ENCODE peak calls at places on chromosome X, in ten cellular contexts. S is D721Med; A is GM10248; Y is IMR-90; W is WTC11; N is AG04450; P is posterior cingulate gyrus; O is activated CD4-positive, alpha-beta T cell treated with anti-CD3 and anti-CD28 coated beads, Interleukin-2, amount 50 U/mL, for 24 hours; H is RPMI8226; B is cerebellar cortex. L is an unnamed sample.
A peak's percentile ranks its signal among the peaks of the same experiment; 100 is the strongest.

GRCh38 chrX:135463937-135464336 is 42.2 kb downstream of the SMIM10L2A start:
- DNase-seq in P (no peak), S (no peak), O (no peak), H (peak; percentile 15), A (no peak), Y (peak; percentile 6), N (no peak), W (no peak), B (peak; percentile 0), L (no peak)

GRCh38 chrX:45232139-45232538 is 31.5 kb upstream of the DIPK2B start:
- DNase-seq in Y (no peak), O (no peak), B (no peak), P (no peak), N (no peak), H (no peak), S (no peak), W (no peak), A (no peak), L (no peak)

GRCh38 chrX:76148011-76148665 is 24.7 kb upstream of the PBDC1 start:
- DNase-seq in W (no peak), N (no peak), B (peak; percentile 18), P (no peak), O (no peak), Y (peak; percentile 25), S (no peak), A (no peak), H (no peak), L (peak; percentile 22)

GRCh38 chrX:26375346-26375745 is 159.4 kb downstream of the MAGEB5 start:
- DNase-seq in B (no peak), O (no peak), S (no peak), H (no peak), Y (no peak), A (no peak), W (no peak), P (no peak), N (no peak), L (no peak)

GRCh38 chrX:9829308-9830267 is 43.4 kb downstream of the SHROOM2 start:
- DNase-seq in P (no peak), O (no peak), Y (peak; percentile 82), A (peak; percentile 62), S (no peak), N (no peak), H (no peak), W (no peak), B (no peak), L (no peak)

GRCh38 chrX:37684426-37684825 is 1.2 kb upstream of the XK start:
- DNase-seq in W (no peak), A (no peak), S (no peak), H (peak; percentile 18), B (peak; percentile 68), Y (no peak), O (no peak), P (no peak), N (no peak), L (no peak)

GRCh38 chrX:46477435-46477834 is 67.8 kb downstream of the ZNF674 start:
- DNase-seq in O (no peak), H (no peak), A (no peak), Y (peak; percentile 25), P (no peak), B (no peak), S (no peak), W (no peak), N (no peak), L (no peak)

GRCh38 chrX:149630681-149631292 is 805 bp downstream of the TMEM185A start:
- DNase-seq in N (peak; percentile 4), W (no peak), S (no peak), A (no peak), H (peak; percentile 6), O (no peak), B (peak; percentile 14), P (peak; percentile 7), Y (peak; percentile 55), L (no peak)

GRCh38 chrX:21376636-21377035 is 2.4 kb downstream of the CNKSR2 start:
- DNase-seq in W (no peak), H (no peak), S (no peak), O (no peak), Y (no peak), A (no peak), B (peak; percentile 67), N (no peak), P (no peak), L (no peak)

GRCh38 chrX:4579480-4579879 is 866.0 kb upstream of the PRKX start:
- DNase-seq in Y (no peak), P (no peak), W (no peak), A (no peak), B (no peak), O (no peak), N (no peak), H (no peak), S (no peak), L (no peak)

GRCh38 chrX:150926304-150926703 is 27.8 kb upstream of the CD99L2 start:
- DNase-seq in P (no peak), A (no peak), H (no peak), Y (no peak), S (no peak), W (no peak), O (no peak), B (no peak), N (no peak), L (no peak)

GRCh38 chrX:153827016-153827415 is 3.3 kb downstream of the PDZD4 start:
- DNase-seq in N (no peak), H (no peak), Y (no peak), W (no peak), B (no peak), S (no peak), A (no peak), O (no peak), P (no peak), L (no peak)

GRCh38 chrX:104253567-104254441 is 929 bp downstream of the ESX1 start:
- DNase-seq in P (no peak), Y (no peak), A (no peak), H (no peak), S (no peak), W (peak; percentile 48), B (no peak), N (no peak), O (no peak), L (no peak)

GRCh38 chrX:154525606-154526490 is 9.8 kb upstream of the FAM3A start:
- DNase-seq in B (no peak), H (no peak), N (no peak), O (no peak), Y (no peak), P (no peak), A (no peak), W (no peak), S (no peak), L (no peak)

GRCh38 chrX:10507181-10507580 is 113.2 kb downstream of the MID1 start:
- DNase-seq in N (no peak), Y (peak; percentile 16), W (no peak), A (no peak), B (no peak), S (no peak), H (no peak), O (no peak), P (no peak), L (no peak)

GRCh38 chrX:68043713-68044438 is 389.4 kb downstream of the OPHN1 start:
- DNase-seq in W (no peak), A (no peak), O (no peak), Y (no peak), N (no peak), P (no peak), S (no peak), H (peak; percentile 36), B (no peak), L (no peak)

GRCh38 chrX:103716967-103717366 is 6.3 kb downstream of the TMEM31 start:
- DNase-seq in S (no peak), Y (peak; percentile 89), P (no peak), A (no peak), N (peak; percentile 24), O (no peak), W (no peak), B (peak; percentile 80), H (no peak), L (peak; percentile 25)

GRCh38 chrX:45449982-45450381 is 249.3 kb upstream of the DIPK2B start:
- DNase-seq in P (no peak), N (no peak), S (no peak), Y (no peak), A (no peak), W (no peak), B (no peak), H (no peak), O (no peak), L (no peak)

GRCh38 chrX:13717697-13718483 is 16.5 kb downstream of the TRAPPC2 start:
- DNase-seq in B (no peak), O (no peak), P (no peak), W (no peak), H (no peak), Y (peak; percentile 53), N (no peak), S (no peak), A (no peak), L (no peak)

GRCh38 chrX:136246201-136246600 is 5.0 kb downstream of the MAP7D3 start:
- DNase-seq in A (no peak), W (no peak), N (no peak), O (no peak), H (no peak), S (no peak), P (no peak), Y (no peak), B (no peak), L (no peak)

GRCh38 chrX:47563801-47564315 is 2.9 kb downstream of the ARAF start:
- DNase-seq in W (no peak), S (no peak), H (no peak), O (no peak), Y (peak; percentile 76), P (no peak), N (no peak), B (no peak), A (no peak), L (no peak)

GRCh38 chrX:136525738-136526606 is 6.0 kb upstream of the VGLL1 start:
- DNase-seq in O (no peak), H (peak; percentile 68), W (no peak), S (no peak), N (peak; percentile 63), P (peak; percentile 36), B (peak; percentile 6), Y (peak; percentile 85), A (no peak), L (peak; percentile 44)

GRCh38 chrX:143536176-143536575 is 18.9 kb upstream of the SPANXN3 start:
- DNase-seq in N (no peak), P (peak; percentile 7), O (no peak), H (peak; percentile 44), S (no peak), A (no peak), W (no peak), Y (no peak), B (no peak), L (no peak)

GRCh38 chrX:3144651-3145050 is 103.4 kb downstream of the ARSF start:
- DNase-seq in S (no peak), A (no peak), N (no peak), O (no peak), Y (no peak), H (no peak), P (no peak), B (no peak), W (no peak), L (no peak)

GRCh38 chrX:38561951-38562719 is 793 bp downstream of the TSPAN7 start:
- DNase-seq in O (no peak), B (peak; percentile 76), W (peak; percentile 19), H (no peak), P (peak; percentile 46), N (no peak), Y (no peak), S (no peak), A (peak; percentile 5), L (peak; percentile 34)

GRCh38 chrX:106168107-106168506 is at the start of gene PWWP3B:
- DNase-seq in N (no peak), H (no peak), P (peak; percentile 13), O (no peak), Y (no peak), W (peak; percentile 36), A (no peak), S (no peak), B (no peak), L (peak; percentile 45)

GRCh38 chrX:42708222-42708621 is 69.7 kb downstream of the PPP1R2C start:
- DNase-seq in S (no peak), P (no peak), Y (no peak), A (no peak), B (no peak), N (no peak), W (no peak), H (no peak), O (no peak), L (no peak)

GRCh38 chrX:86171366-86171765 is 23.1 kb downstream of the DACH2 start:
- DNase-seq in O (no peak), S (no peak), B (peak; percentile 9), H (peak; percentile 27), N (no peak), A (no peak), W (peak; percentile 16), P (no peak), Y (peak; percentile 64), L (no peak)